ENCODE peak calls at places on chromosomes 13 and 19, in five cellular contexts. V is AG04450, B is IMR-90, A is tibial artery, I is upper lobe of right lung. Y is an unnamed sample.
A peak's percentile ranks its signal among the peaks of the same experiment; 100 is the strongest.

GRCh38 chr13:114140909-114141255 is 8.5 kb upstream of the RASA3 start:
- DNase-seq in I (no peak), V (no peak), B (no peak), A (peak; percentile 44), Y (no peak)

GRCh38 chr19:23896912-23897311 is 17.8 kb upstream of the ZNF726 start:
- DNase-seq in V (no peak), A (no peak), B (no peak), I (no peak), Y (no peak)

GRCh38 chr13:36030670-36031331 is 100.4 kb downstream of the DCLK1 start:
- DNase-seq in A (no peak), B (peak; percentile 18), V (no peak), I (no peak), Y (peak; percentile 99)

GRCh38 chr19:10549733-10550132 is 6.0 kb downstream of the ATG4D start:
- DNase-seq in B (no peak), V (no peak), A (no peak), I (no peak), Y (no peak)

GRCh38 chr19:57719901-57720519 is 7.4 kb downstream of the ZNF671 start:
- DNase-seq in A (no peak), B (no peak), I (no peak), V (no peak), Y (no peak)

GRCh38 chr13:101545521-101545920 is 93.0 kb downstream of the ITGBL1 start:
- DNase-seq in A (no peak), B (peak; percentile 61), V (no peak), I (no peak), Y (no peak)

GRCh38 chr13:51230473-51231105 is 8.4 kb downstream of the FAM124A start:
- DNase-seq in I (no peak), A (no peak), V (no peak), B (peak; percentile 7), Y (peak; percentile 63)

GRCh38 chr19:40512473-40513344 is 45.9 kb downstream of the SPTBN4 start:
- DNase-seq in V (no peak), B (peak; percentile 11), A (no peak), I (no peak), Y (no peak)

GRCh38 chr13:31200636-31200970 is 828 bp downstream of the B3GLCT start:
- DNase-seq in B (no peak), I (peak; percentile 83), V (no peak), A (peak; percentile 74), Y (no peak)
- H3K4me3 ChIP-seq in B (peak overlapping the region; percentile 93), I (peak overlapping the region; percentile 73), V (peak overlapping the region; percentile 68), A (peak overlapping the region; percentile 82), Y (peak overlapping the region; percentile 57)

GRCh38 chr19:19204181-19204580 is 967 bp upstream of the NR2C2AP start:
- DNase-seq in I (no peak), A (no peak), V (no peak), B (no peak), Y (no peak)

GRCh38 chr19:19205416-19206410 is 2.5 kb upstream of the NR2C2AP start:
- DNase-seq in A (no peak), V (no peak), I (no peak), B (no peak), Y (no peak)

GRCh38 chr19:19201697-19202630 is 1.2 kb downstream of the NR2C2AP start:
- DNase-seq in B (no peak), A (no peak), V (no peak), I (no peak), Y (no peak)

GRCh38 chr19:19202707-19203011 is 555 bp downstream of the NR2C2AP start:
- DNase-seq in V (no peak), I (no peak), A (no peak), B (no peak), Y (peak; percentile 9)

DNA sequence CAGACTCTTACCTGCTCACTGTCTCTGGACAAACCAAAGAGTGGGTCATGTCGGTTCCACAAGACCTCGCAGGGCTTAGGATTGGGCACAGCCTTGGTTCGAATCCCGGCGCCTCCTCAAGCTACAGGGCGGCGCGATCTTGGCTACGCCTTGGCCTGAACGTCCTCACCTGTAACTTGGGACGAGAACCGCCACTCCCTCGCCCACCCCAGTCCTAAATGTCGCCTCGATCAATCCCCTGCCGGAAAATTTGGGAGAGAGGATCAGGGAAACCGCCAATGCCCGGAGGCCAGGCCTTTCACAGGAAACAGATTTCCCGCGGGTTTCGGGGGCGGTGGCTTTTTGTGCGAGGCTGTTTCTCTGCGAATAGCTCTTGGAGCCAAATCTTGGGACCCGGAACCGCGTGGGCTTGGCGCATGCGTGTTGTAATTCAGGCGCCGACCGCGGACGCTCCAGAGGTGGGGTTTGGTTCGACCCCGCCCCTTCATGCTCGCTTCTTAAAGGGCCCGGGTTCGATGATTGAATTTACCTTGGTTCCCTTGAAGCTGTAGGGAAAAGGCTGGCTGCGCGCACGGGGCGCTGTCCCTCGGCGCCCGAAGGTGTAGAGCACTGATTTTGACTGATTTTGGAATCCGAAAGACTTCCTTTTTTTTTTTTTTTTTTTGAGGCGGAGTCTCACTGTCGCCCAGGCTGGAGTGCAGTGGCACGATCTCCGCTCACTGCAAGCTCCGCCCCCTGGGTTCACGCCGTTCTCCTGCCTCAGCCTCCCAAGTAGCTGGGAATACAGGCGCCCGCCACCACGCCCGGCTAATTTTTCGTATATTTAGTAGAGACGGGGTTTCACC is at the start of gene NR2C2AP:
- DNase-seq in I (peak; percentile 96), A (peak; percentile 95), V (peak; percentile 68), B (peak; percentile 83), Y (peak; percentile 89)
- TF ChIP-seq CTCF in I (no peak), A (peak; percentile 19), V (no peak), B (no peak), Y (no peak)

DNA sequence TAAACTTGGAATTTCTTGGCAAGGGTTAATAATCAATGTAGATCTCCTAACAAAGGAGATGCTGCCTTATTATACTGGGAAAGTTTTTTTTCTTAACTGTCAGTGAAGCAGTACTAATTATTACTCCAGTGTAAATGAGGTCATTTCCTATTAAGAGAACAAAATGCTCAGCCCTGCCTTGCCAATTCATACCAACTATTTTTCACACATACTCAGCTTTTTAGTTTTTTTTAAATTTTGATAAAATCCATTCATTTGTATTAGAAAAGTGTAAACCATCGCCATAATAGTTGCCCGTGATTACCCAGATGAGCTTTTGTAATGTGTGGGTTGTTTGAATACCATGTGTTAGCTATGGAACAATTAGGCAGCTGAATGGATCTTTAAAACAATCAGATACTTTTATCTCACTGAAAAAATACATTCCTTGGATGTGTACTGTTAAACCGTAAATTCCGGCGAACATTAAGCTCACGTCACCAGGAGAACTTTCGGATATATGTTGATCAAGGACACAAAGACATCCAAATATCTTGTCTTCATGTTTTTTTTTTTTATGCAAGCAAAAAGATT is 95.8 kb upstream of the ZNF536 start:
- DNase-seq in A (no peak), B (no peak), I (no peak), V (no peak), Y (no peak)
- H3K4me3 ChIP-seq in A (no peak overlapping the region), B (no peak overlapping the region), I (no peak overlapping the region), V (no peak overlapping the region), Y (no peak overlapping the region)

GRCh38 chr19:44741258-44741731 is 7.2 kb upstream of the BCL3 start:
- DNase-seq in B (no peak), A (no peak), I (no peak), V (no peak), Y (no peak)

GRCh38 chr19:44741841-44742352 is 6.6 kb upstream of the BCL3 start:
- DNase-seq in B (peak; percentile 100), V (peak; percentile 98), I (peak; percentile 98), A (peak; percentile 100), Y (peak; percentile 100)

GRCh38 chr19:44738161-44738535 is 10.4 kb upstream of the BCL3 start:
- DNase-seq in V (no peak), A (no peak), I (no peak), B (no peak), Y (no peak)

GRCh38 chr19:44738603-44739585 is 9.6 kb upstream of the BCL3 start:
- DNase-seq in A (no peak), V (no peak), I (no peak), B (no peak), Y (no peak)

DNA sequence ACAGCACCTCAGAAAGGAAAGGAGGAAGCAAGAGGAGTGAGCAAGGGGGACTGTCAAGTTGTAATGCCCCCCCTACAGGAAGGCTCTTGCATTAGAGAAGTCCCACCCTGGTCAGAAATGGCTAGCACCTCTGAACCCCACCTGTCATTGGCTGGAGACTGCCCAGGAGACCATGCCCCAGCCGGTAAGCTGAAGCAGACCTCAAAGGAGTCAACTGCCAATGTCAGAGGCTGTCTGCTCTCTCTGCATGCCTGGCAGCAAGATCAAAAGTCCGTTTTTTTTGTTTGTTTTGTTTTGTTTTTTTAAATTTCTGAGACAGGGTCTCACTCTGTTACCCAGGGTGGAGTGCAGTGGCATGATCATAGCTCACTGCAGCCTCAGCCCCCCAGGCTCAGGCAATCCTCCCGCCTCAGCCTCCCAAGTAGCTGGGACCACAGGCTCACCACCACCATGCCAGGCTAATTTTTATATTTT is 8.1 kb upstream of the BCL3 start:
- DNase-seq in I (no peak), A (no peak), V (no peak), B (no peak), Y (no peak)
- TF ChIP-seq CTCF in I (no peak), A (no peak), V (peak; percentile 23), B (peak; percentile 16), Y (peak; percentile 5)

GRCh38 chr13:53028637-53029121 is at the start of gene OLFM4:
- DNase-seq in B (no peak), V (no peak), A (no peak), I (no peak), Y (no peak)

GRCh38 chr13:53028063-53028462 is 550 bp upstream of the OLFM4 start:
- DNase-seq in I (no peak), V (no peak), B (no peak), A (no peak), Y (no peak)

GRCh38 chr13:53032849-53033248 is 4.2 kb downstream of the OLFM4 start:
- DNase-seq in B (no peak), V (no peak), A (no peak), I (no peak), Y (no peak)
- H3K4me3 ChIP-seq in B (no peak overlapping the region), V (no peak overlapping the region), A (no peak overlapping the region), I (no peak overlapping the region), Y (no peak overlapping the region)

GRCh38 chr19:18202759-18203407 is 959 bp downstream of the RAB3A start:
- DNase-seq in V (no peak), A (no peak), I (peak; percentile 77), B (no peak), Y (peak; percentile 15)
- TF ChIP-seq CTCF in V (peak; percentile 47), A (peak; percentile 19), I (peak; percentile 37), B (peak; percentile 49), Y (peak; percentile 12)

GRCh38 chr13:80131204-80131603 is 209.7 kb downstream of the SPRY2 start:
- DNase-seq in B (peak; percentile 46), V (no peak), I (peak; percentile 90), A (peak; percentile 75), Y (peak; percentile 76)
- H3K4me3 ChIP-seq in B (peak overlapping the region; percentile 4), V (peak overlapping the region; percentile 43), I (peak overlapping the region; percentile 40), A (peak overlapping the region; percentile 43), Y (peak overlapping the region; percentile 38)

GRCh38 chr13:34939771-34940170 is 2.3 kb upstream of the NBEA start:
- DNase-seq in I (no peak), B (no peak), V (no peak), A (no peak), Y (no peak)
- TF ChIP-seq CTCF in I (no peak), B (no peak), V (no peak), A (no peak), Y (no peak)